ENCODE peak calls at places on chromosome 6, in four cellular contexts. S, J, F and A are unnamed samples.

GRCh38 chr6:7258231-7258763 is 54.7 kb downstream of the SSR1 start:
- DNase-seq in F (no peak), J (no peak), S (no peak), A (peak; percentile 39)

GRCh38 chr6:116764961-116765841 is at the start of gene FAM162B:
- DNase-seq in S (peak; percentile 40), F (peak; percentile 45), J (peak; percentile 31), A (peak; percentile 81)

GRCh38 chr6:40054186-40054585 is 119.9 kb upstream of the MOCS1 start:
- DNase-seq in J (no peak), F (no peak), S (no peak), A (no peak)

GRCh38 chr6:110039996-110040383 is 61.9 kb downstream of the GPR6 start:
- DNase-seq in J (peak; percentile 12), S (no peak), F (peak; percentile 11), A (no peak)

GRCh38 chr6:112036088-112036637 is 17.7 kb upstream of the CCN6 start:
- DNase-seq in J (no peak), F (peak; percentile 63), S (no peak), A (peak; percentile 52)

GRCh38 chr6:76465410-76465809 is 392.9 kb upstream of the IMPG1 start:
- DNase-seq in F (no peak), S (no peak), J (no peak), A (no peak)

GRCh38 chr6:13186861-13187260 is 141.5 kb downstream of the TBC1D7 start:
- DNase-seq in J (no peak), F (no peak), S (no peak), A (no peak)

GRCh38 chr6:139777202-139777970 is 402.9 kb upstream of the CITED2 start:
- DNase-seq in J (no peak), S (no peak), F (no peak), A (no peak)

GRCh38 chr6:111478064-111478476 is 4.9 kb downstream of the REV3L start:
- DNase-seq in F (peak; percentile 61), S (no peak), J (peak; percentile 72), A (peak; percentile 48)

GRCh38 chr6:167566711-167567141 is 241.8 kb downstream of the TTLL2 start:
- DNase-seq in S (no peak), J (no peak), F (no peak), A (no peak)

GRCh38 chr6:29995346-29995777 is 53.0 kb downstream of the HLA-A start:
- DNase-seq in S (no peak), F (peak; percentile 57), J (peak; percentile 19), A (peak; percentile 57)

GRCh38 chr6:52973013-52973412 is 22.1 kb downstream of the GSTA4 start:
- DNase-seq in S (no peak), F (no peak), J (no peak), A (no peak)

GRCh38 chr6:157669747-157670216 is 153.3 kb upstream of the SNX9 start:
- DNase-seq in S (no peak), J (peak; percentile 79), F (peak; percentile 94), A (peak; percentile 96)

GRCh38 chr6:149443411-149444181 is 41.2 kb downstream of the ZC3H12D start:
- DNase-seq in F (no peak), J (peak; percentile 34), S (no peak), A (no peak)

GRCh38 chr6:9138856-9139426 is 703.6 kb upstream of the SLC35B3 start:
- DNase-seq in S (no peak), J (peak; percentile 38), F (peak; percentile 59), A (no peak)

GRCh38 chr6:4930025-4930692 is 73.7 kb downstream of the RPP40 start:
- DNase-seq in S (no peak), F (no peak), J (no peak), A (no peak)

GRCh38 chr6:123439371-123439770 is 197.4 kb downstream of the TRDN start:
- DNase-seq in S (no peak), F (no peak), J (no peak), A (no peak)

GRCh38 chr6:151352410-151353399 is 38.7 kb downstream of the ZBTB2 start:
- DNase-seq in F (no peak), S (no peak), J (no peak), A (no peak)

GRCh38 chr6:142846883-142847287 is 98.1 kb downstream of the HIVEP2 start:
- DNase-seq in S (no peak), F (peak; percentile 95), J (peak; percentile 93), A (peak; percentile 77)

GRCh38 chr6:20255428-20255827 is 43.2 kb upstream of the MBOAT1 start:
- DNase-seq in J (no peak), F (no peak), S (no peak), A (no peak)

GRCh38 chr6:151147118-151147832 is 92.5 kb upstream of the AKAP12 start:
- DNase-seq in S (no peak), F (no peak), J (no peak), A (no peak)

GRCh38 chr6:122692175-122692598 is 82.0 kb downstream of the PKIB start:
- DNase-seq in F (peak; percentile 46), J (peak; percentile 93), S (no peak), A (peak; percentile 87)

DNA sequence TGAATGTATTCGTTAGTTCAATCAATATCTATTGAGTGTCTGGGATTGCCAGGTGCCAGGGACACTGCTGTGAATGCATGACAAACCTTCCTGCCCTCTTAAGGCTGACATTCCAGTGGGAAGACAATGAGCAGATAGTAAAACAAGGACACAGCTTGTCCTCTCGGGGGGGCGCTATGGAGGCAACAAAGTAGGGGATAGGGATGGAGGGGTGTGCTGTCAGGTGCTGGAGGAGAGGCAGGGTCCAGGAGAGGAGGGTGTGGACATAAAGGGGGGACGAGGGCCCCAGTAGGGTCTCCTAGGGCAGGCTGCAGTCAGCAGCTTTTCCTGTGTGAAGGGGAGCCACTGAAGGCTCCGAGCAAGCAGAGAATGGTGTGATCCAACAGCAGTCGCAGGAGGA is 198.2 kb upstream of the PDE10A start:
- DNase-seq in F (no peak), S (no peak), J (no peak), A (no peak)
- H2AFZ ChIP-seq in F (no peak overlapping the region), S (no peak overlapping the region), J (no peak overlapping the region), A (no peak overlapping the region)

GRCh38 chr6:159943101-159943632 is 25.7 kb upstream of the IGF2R start:
- DNase-seq in F (peak; percentile 74), J (peak; percentile 47), S (no peak), A (peak; percentile 66)
- H3K27ac ChIP-seq in F (peak overlapping the region; percentile 22), J (no peak overlapping the region), S (no peak overlapping the region), A (peak overlapping the region; percentile 72)

DNA sequence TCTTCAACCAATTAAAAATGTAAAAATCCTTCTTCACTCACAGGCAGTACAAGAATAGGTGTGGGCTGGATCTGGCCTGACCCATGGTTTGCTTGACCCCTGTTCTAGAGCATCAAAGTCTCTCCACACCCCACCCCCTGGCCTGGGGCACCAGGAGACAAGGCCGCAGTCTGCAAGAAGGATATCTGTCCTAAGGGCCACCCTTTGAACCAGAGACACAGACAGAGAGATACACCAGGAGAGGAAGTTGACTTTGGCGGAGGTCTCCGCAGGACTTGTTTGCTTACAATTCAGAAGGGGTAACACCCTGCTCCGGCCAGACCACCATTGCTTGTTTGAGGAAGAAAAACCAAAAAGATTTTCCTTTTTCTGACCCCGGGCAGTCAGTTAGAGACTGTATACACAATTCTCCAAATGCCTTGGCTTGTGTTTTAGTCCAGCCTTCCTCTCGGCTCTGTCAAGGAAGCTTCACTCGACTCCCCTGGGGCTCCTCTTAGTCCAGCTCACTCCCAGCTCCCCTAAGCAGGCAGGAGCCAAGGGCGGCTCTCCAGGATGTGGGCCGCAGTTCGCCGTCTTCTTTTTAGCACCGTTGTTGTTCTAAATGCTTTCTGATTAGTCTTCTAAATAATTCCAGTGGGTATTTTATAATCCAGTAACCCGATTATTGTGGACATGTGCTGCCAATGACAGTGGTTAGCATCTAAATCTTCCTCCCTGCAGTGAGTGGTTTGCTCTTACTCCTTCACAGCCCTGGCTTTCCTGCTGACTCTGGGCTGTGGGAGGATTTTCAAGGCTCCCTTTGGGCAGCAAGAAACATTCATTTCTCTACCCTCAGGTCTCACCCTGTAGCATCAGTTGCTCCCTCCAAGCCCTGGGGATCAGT is 58.6 kb upstream of the MRPS10 start:
- DNase-seq in F (no peak), J (no peak), S (no peak), A (peak; percentile 93)
- H3K4me1 ChIP-seq in F (peaks cover 8% of the 10 kb centered on the region), J (peaks cover 48% of the 10 kb centered on the region), S (peaks cover 6% of the 10 kb centered on the region), A (peaks cover 33% of the 10 kb centered on the region)

DNA sequence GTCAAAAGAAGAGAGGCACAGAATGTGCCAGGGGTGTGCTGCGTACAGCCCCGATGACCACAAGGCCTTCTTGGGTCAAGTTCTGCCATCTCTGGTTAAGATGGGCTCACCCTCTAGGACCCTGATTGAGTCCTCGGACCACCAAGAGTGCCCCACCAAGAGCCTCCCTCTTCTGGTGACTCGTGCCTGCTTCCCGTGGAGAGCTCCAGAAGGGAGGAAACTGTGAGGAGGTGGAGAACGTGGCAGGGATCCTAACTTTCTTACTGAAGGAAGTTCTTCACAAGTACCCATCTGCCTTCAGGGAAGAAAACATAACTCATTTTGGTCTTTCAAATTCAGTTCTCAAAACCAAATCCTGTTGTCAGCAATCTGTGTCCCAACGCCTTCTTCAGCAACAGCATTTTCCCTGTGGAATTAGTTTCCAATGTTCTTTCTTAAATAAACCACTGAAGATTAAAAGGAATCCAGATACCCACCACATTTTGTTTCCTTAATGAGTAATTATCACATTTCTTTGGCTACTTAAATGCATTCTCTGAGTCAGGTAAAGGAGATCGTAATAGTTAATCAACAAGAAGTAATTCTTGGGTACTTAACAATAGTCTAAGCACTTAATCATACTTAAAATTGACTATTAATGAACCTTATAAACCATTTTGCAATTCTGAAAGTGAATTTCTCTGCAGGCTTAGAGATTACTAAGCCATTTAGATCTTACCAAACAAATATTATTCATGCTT is 185.8 kb upstream of the SGK1 start:
- DNase-seq in J (peak; percentile 39), S (no peak), F (peak; percentile 52), A (no peak)
- H2AFZ ChIP-seq in J (no peak overlapping the region), S (peak overlapping the region; percentile 79), F (peak overlapping the region; percentile 58), A (no peak overlapping the region)

GRCh38 chr6:164478426-164478825 is 831.0 kb downstream of the C6orf118 start:
- DNase-seq in F (no peak), S (no peak), J (no peak), A (no peak)
- H3K27ac ChIP-seq in F (no peak overlapping the region), S (no peak overlapping the region), J (no peak overlapping the region), A (no peak overlapping the region)

GRCh38 chr6:44249082-44249748 is 2.3 kb downstream of the HSP90AB1 start:
- DNase-seq in F (no peak), S (no peak), J (no peak), A (no peak)
- H3K4me1 ChIP-seq in F (peaks cover 19% of the 10 kb centered on the region), S (peaks cover 21% of the 10 kb centered on the region), J (peaks cover 5% of the 10 kb centered on the region), A (peaks cover 26% of the 10 kb centered on the region)

GRCh38 chr6:43060755-43061633 is 1.6 kb downstream of the KLC4 start:
- DNase-seq in J (no peak), F (no peak), S (no peak), A (no peak)
- H2AFZ ChIP-seq in J (no peak overlapping the region), F (no peak overlapping the region), S (no peak overlapping the region), A (no peak overlapping the region)

DNA sequence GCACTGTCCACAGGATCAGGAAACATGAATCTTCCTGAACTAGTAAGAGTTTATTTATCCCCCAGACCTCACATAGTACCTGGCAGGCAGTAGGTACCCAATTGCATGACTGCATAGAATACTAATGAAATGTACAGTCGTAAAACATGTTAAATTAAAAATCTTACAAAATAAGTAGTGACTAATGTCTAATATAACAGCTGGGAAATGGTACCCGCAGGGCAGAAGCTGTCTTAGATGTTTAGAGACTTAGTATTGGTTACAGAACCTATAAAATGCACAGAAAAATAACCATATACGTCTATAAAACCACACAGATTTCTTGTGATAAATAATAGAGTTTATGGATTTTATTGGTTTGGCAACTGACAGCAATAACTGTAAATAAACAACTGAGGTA is 139.1 kb upstream of the GMDS start:
- DNase-seq in F (no peak), S (no peak), J (no peak), A (no peak)
- H3K27ac ChIP-seq in F (no peak overlapping the region), S (no peak overlapping the region), J (no peak overlapping the region), A (no peak overlapping the region)